ENCODE peak calls at places on chromosome 13, in eight cellular contexts. Z, H, A, V, B, Q, Y and F are unnamed samples.

GRCh38 chr13:35600137-35600536 is 123.6 kb upstream of the MAB21L1 start:
- DNase-seq in H (no peak), Y (no peak), A (no peak), B (no peak), Z (no peak), Q (no peak), V (no peak), F (no peak)

GRCh38 chr13:26476744-26477129 is 80.7 kb upstream of the WASF3 start:
- DNase-seq in Z (no peak), H (no peak), Y (no peak), V (no peak), A (no peak), Q (no peak), B (no peak), F (no peak)

GRCh38 chr13:25178070-25178469 is 6.0 kb upstream of the AMER2 start:
- DNase-seq in Y (no peak), Z (no peak), A (no peak), B (peak; percentile 21), V (no peak), H (no peak), Q (no peak), F (no peak)

GRCh38 chr13:79270859-79271258 is 135.2 kb downstream of the RBM26 start:
- DNase-seq in B (no peak), A (no peak), H (no peak), V (no peak), Y (no peak), Q (no peak), Z (no peak), F (no peak)

GRCh38 chr13:96898212-96898611 is 96.1 kb downstream of the OXGR1 start:
- DNase-seq in Y (no peak), H (no peak), B (no peak), V (no peak), Q (no peak), Z (no peak), A (no peak), F (no peak)

GRCh38 chr13:30892966-30893365 is 13.1 kb upstream of the MEDAG start:
- DNase-seq in B (peak; percentile 22), A (peak; percentile 42), H (no peak), Z (no peak), V (peak; percentile 65), Q (peak; percentile 13), Y (no peak), F (no peak)

GRCh38 chr13:47046706-47047105 is 149.9 kb upstream of the HTR2A start:
- DNase-seq in Q (no peak), V (no peak), A (no peak), H (no peak), B (no peak), Y (no peak), Z (no peak), F (no peak)

GRCh38 chr13:85755123-85755522 is 44.1 kb downstream of the SLITRK6 start:
- DNase-seq in Z (no peak), B (no peak), Y (no peak), V (no peak), A (peak; percentile 5), H (no peak), Q (no peak), F (no peak)

GRCh38 chr13:74466015-74466414 is 331.8 kb upstream of the KLF12 start:
- DNase-seq in H (no peak), B (no peak), A (no peak), Q (no peak), Y (no peak), V (no peak), Z (no peak), F (no peak)

GRCh38 chr13:95199896-95200295 is 101.4 kb downstream of the ABCC4 start:
- DNase-seq in H (no peak), A (no peak), B (no peak), Z (no peak), Y (no peak), V (no peak), Q (no peak), F (no peak)

GRCh38 chr13:49693877-49694276 is 2.6 kb upstream of the EBPL start:
- DNase-seq in Q (no peak), B (no peak), Y (no peak), Z (no peak), H (no peak), A (no peak), V (no peak), F (no peak)

GRCh38 chr13:34207334-34207733 is 389.4 kb downstream of the RFC3 start:
- DNase-seq in B (no peak), Y (no peak), Q (peak; percentile 32), A (peak; percentile 31), V (peak; percentile 11), H (no peak), Z (peak; percentile 17), F (no peak)

GRCh38 chr13:74191036-74191809 is 57.0 kb upstream of the KLF12 start:
- DNase-seq in Y (no peak), Z (no peak), Q (no peak), H (no peak), B (no peak), V (no peak), A (no peak), F (peak; percentile 9)

GRCh38 chr13:45831851-45832250 is 19.7 kb downstream of the SIAH3 start:
- DNase-seq in V (no peak), H (no peak), A (no peak), Y (no peak), Z (no peak), Q (no peak), B (no peak), F (no peak)
- H3K4me1 ChIP-seq in V (no peaks in the 10 kb centered on the region), H (no peaks in the 10 kb centered on the region), A (peaks cover 20% of the 10 kb centered on the region), Y (no peaks in the 10 kb centered on the region), Z (peaks cover 21% of the 10 kb centered on the region), Q (no peaks in the 10 kb centered on the region), B (no peaks in the 10 kb centered on the region), F (peaks cover 16% of the 10 kb centered on the region)

GRCh38 chr13:114106991-114107685 is 25.3 kb downstream of the RASA3 start:
- DNase-seq in V (no peak), Z (no peak), Y (no peak), B (no peak), H (no peak), A (no peak), Q (no peak), F (no peak)

GRCh38 chr13:114109646-114110045 is 22.8 kb downstream of the RASA3 start:
- DNase-seq in A (no peak), V (no peak), B (no peak), Z (no peak), H (no peak), Y (no peak), Q (no peak), F (no peak)

GRCh38 chr13:114107686-114108081 is 24.7 kb downstream of the RASA3 start:
- DNase-seq in Y (no peak), Z (peak; percentile 60), B (no peak), V (no peak), H (no peak), Q (no peak), A (no peak), F (no peak)

GRCh38 chr13:114108894-114109293 is 23.5 kb downstream of the RASA3 start:
- DNase-seq in Q (no peak), Y (no peak), V (no peak), Z (no peak), B (no peak), A (no peak), H (no peak), F (no peak)

DNA sequence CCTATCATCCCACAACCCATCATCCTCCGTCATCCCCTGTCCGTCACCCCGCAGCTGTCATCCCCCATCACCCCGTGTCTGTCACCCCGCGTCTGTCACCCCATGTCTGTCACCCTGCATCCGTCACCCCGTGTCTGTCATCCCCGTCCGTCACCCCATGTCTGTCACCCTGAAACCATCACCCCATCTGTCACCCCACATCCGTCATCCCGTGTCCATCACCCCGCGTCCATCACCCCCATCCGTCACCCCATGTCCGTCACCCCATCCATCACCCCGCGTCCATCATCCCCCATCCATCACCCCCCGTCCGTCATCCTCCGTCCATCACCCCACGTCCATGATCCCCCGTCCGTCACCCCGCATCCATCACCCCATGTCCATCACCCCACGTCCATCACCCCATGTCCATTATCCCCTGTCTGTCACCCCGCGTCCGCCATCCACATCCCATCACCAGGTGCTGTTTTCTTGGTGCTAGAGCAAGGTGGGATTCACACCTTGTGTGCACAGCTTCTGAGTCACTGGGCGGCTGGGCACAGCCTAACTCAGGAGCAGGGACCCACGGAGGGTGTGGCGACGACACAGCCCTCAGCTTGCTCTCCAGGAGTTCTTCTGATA is 24.2 kb downstream of the RASA3 start:
- DNase-seq in A (no peak), Y (no peak), Q (no peak), Z (no peak), H (no peak), V (no peak), B (no peak), F (no peak)
- H3K4me1 ChIP-seq in A (peaks cover 32% of the 10 kb centered on the region), Y (peaks cover 76% of the 10 kb centered on the region), Q (no peaks in the 10 kb centered on the region), Z (peaks cover 36% of the 10 kb centered on the region), H (peaks cover 17% of the 10 kb centered on the region), V (no peaks in the 10 kb centered on the region), B (peaks cover 25% of the 10 kb centered on the region), F (peaks cover 29% of the 10 kb centered on the region)

DNA sequence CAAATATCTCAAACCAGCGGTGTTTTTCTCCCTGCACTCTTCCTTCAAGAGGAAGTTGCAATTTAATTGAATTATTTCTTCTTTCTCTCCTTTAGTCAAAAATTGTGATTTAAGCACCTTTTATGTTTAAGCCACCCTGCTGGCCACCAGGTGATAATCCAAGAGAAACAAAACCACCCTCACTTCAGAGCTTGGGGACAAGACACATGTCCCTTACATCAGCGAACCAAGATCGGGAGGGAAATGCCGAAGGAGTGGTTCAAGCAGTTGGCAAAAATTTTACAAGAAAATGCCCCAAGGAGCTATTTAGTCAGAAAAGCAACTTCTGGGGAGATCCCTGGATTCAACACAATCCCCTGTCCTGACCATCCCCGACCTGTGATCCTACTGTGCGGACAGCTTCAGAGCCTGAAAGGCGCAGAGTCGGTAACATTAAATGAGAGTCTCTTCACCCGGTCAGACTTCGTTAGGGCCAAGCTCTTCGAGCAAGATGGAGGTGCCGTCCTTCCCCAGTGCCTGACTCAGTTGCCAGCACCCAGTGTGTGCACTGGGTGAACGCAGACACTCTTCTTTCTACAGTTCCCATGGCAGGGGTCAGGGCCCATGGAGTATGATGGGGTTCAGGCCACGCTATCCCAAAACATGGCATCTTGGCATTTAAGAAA is 78.6 kb upstream of the TM9SF2 start:
- DNase-seq in H (no peak), V (no peak), Z (no peak), A (no peak), Y (no peak), B (no peak), Q (no peak), F (no peak)
- H3K4me1 ChIP-seq in H (peaks cover 4% of the 10 kb centered on the region), V (no peaks in the 10 kb centered on the region), Z (peaks cover 6% of the 10 kb centered on the region), A (peaks cover 4% of the 10 kb centered on the region), Y (peaks cover 35% of the 10 kb centered on the region), B (peaks cover 54% of the 10 kb centered on the region), Q (no peaks in the 10 kb centered on the region), F (peaks cover 6% of the 10 kb centered on the region)

GRCh38 chr13:114115796-114116195 is 16.6 kb downstream of the RASA3 start:
- DNase-seq in Z (no peak), Q (no peak), Y (no peak), H (no peak), B (no peak), V (no peak), A (no peak), F (no peak)

GRCh38 chr13:114116734-114117133 is 15.7 kb downstream of the RASA3 start:
- DNase-seq in V (no peak), Y (no peak), Q (no peak), Z (no peak), B (no peak), A (no peak), H (no peak), F (no peak)

GRCh38 chr13:114118763-114119123 is 13.7 kb downstream of the RASA3 start:
- DNase-seq in B (no peak), H (no peak), Z (no peak), V (no peak), Y (no peak), A (no peak), Q (peak; percentile 55), F (no peak)

GRCh38 chr13:114119196-114119595 is 13.2 kb downstream of the RASA3 start:
- DNase-seq in Y (no peak), A (peak; percentile 44), H (no peak), V (no peak), Z (no peak), Q (peak; percentile 37), B (no peak), F (no peak)

GRCh38 chr13:114118086-114118762 is 14.2 kb downstream of the RASA3 start:
- DNase-seq in Z (no peak), A (no peak), Y (no peak), H (no peak), Q (no peak), V (peak; percentile 60), B (no peak), F (no peak)
- H3K4me1 ChIP-seq in Z (peaks cover 56% of the 10 kb centered on the region), A (peaks cover 37% of the 10 kb centered on the region), Y (peaks cover 71% of the 10 kb centered on the region), H (peaks cover 20% of the 10 kb centered on the region), Q (peaks cover 33% of the 10 kb centered on the region), V (peaks cover 33% of the 10 kb centered on the region), B (peaks cover 9% of the 10 kb centered on the region), F (peaks cover 36% of the 10 kb centered on the region)